ENCODE peak calls at places on chromosome 14, in four cellular contexts. X is cardiac muscle cell, D is adipocyte, I is Peyer's patch. V is an unnamed sample.
A peak's percentile ranks its signal among the peaks of the same experiment; 100 is the strongest.

GRCh38 chr14:102095231-102095870 is 8.5 kb upstream of the HSP90AA1 start:
- DNase-seq in X (no peak), I (no peak), D (peak; percentile 25), V (no peak)

GRCh38 chr14:68336165-68336564 is 456.7 kb downstream of the ZFP36L1 start:
- DNase-seq in D (no peak), X (no peak), I (no peak), V (no peak)

GRCh38 chr14:52267501-52268190 is at the start of gene PTGDR:
- DNase-seq in X (peak; percentile 27), I (peak; percentile 59), D (peak; percentile 27), V (peak; percentile 85)

GRCh38 chr14:75224561-75224960 is 48.1 kb upstream of the TMED10 start:
- DNase-seq in X (no peak), I (no peak), D (peak; percentile 18), V (no peak)

GRCh38 chr14:28709571-28710305 is 56.8 kb upstream of the FOXG1 start:
- DNase-seq in X (no peak), D (no peak), I (no peak), V (no peak)

GRCh38 chr14:41476526-41476925 is 130.2 kb upstream of the LRFN5 start:
- DNase-seq in D (no peak), I (no peak), X (no peak), V (no peak)

GRCh38 chr14:36716614-36717184 is 55.0 kb downstream of the PAX9 start:
- DNase-seq in D (no peak), X (no peak), I (no peak), V (no peak)

GRCh38 chr14:37114039-37114438 is 58.4 kb downstream of the SLC25A21 start:
- DNase-seq in D (peak; percentile 75), X (no peak), I (no peak), V (no peak)

GRCh38 chr14:98233656-98234055 is 1038.3 kb downstream of the BCL11B start:
- DNase-seq in D (no peak), I (no peak), X (no peak), V (no peak)

GRCh38 chr14:69916396-69916795 is 37.2 kb downstream of the SMOC1 start:
- DNase-seq in D (no peak), X (no peak), I (no peak), V (no peak)

GRCh38 chr14:24381363-24382102 is 13.5 kb downstream of the NFATC4 start:
- DNase-seq in D (no peak), I (no peak), X (no peak), V (no peak)

GRCh38 chr14:92717571-92718042 is 30.8 kb downstream of the LGMN start:
- DNase-seq in D (no peak), I (no peak), X (no peak), V (no peak)

GRCh38 chr14:68947802-68948201 is 31.3 kb downstream of the ACTN1 start:
- DNase-seq in I (peak; percentile 80), D (peak; percentile 80), X (peak; percentile 27), V (peak; percentile 85)

GRCh38 chr14:69693823-69694729 is 72.9 kb upstream of the SRSF5 start:
- DNase-seq in I (peak; percentile 83), X (no peak), D (no peak), V (peak; percentile 81)

GRCh38 chr14:57462551-57462950 is 31.1 kb downstream of the CCDC198 start:
- DNase-seq in I (no peak), D (no peak), X (no peak), V (no peak)

GRCh38 chr14:80955434-80955939 is at the start of gene TSHR:
- DNase-seq in X (no peak), I (peak; percentile 48), D (no peak), V (peak; percentile 34)

GRCh38 chr14:26394114-26394855 is 203.5 kb downstream of the NOVA1 start:
- DNase-seq in D (peak; percentile 83), X (peak; percentile 50), I (no peak), V (no peak)

GRCh38 chr14:101027291-101027690 is 123.8 kb upstream of the RTL1 start:
- DNase-seq in X (no peak), I (peak; percentile 16), D (no peak), V (no peak)

GRCh38 chr14:58918066-58918465 is 270.4 kb upstream of the DAAM1 start:
- DNase-seq in D (peak; percentile 3), X (no peak), I (no peak), V (no peak)

GRCh38 chr14:70315942-70316341 is 43.5 kb downstream of the COX16 start:
- DNase-seq in D (no peak), X (no peak), I (no peak), V (no peak)

GRCh38 chr14:39228509-39229221 is 5.0 kb upstream of the MIA2 start:
- DNase-seq in X (no peak), I (no peak), D (no peak), V (no peak)

GRCh38 chr14:69629225-69630127 is 18.1 kb downstream of the SUSD6 start:
- DNase-seq in I (no peak), D (no peak), X (no peak), V (no peak)

GRCh38 chr14:68815288-68816182 is 22.7 kb upstream of the ZFP36L1 start:
- DNase-seq in I (no peak), D (peak; percentile 7), X (no peak), V (no peak)

GRCh38 chr14:106872619-106873446 is 1346.5 kb downstream of the TMEM121 start:
- DNase-seq in I (peak; percentile 89), D (peak; percentile 17), X (no peak), V (peak; percentile 91)

GRCh38 chr14:89292579-89293348 is 124.3 kb downstream of the FOXN3 start:
- DNase-seq in I (no peak), D (no peak), X (no peak), V (no peak)

GRCh38 chr14:69037790-69038448 is 58.8 kb upstream of the ACTN1 start:
- DNase-seq in D (no peak), I (no peak), X (no peak), V (no peak)

GRCh38 chr14:70724061-70724596 is 82.4 kb downstream of the TTC9 start:
- DNase-seq in I (no peak), D (no peak), X (no peak), V (no peak)

GRCh38 chr14:26290007-26290530 is 307.8 kb downstream of the NOVA1 start:
- DNase-seq in D (peak; percentile 12), X (no peak), I (no peak), V (no peak)

GRCh38 chr14:68938515-68939423 is 40.3 kb downstream of the ACTN1 start:
- DNase-seq in D (peak; percentile 48), X (no peak), I (peak; percentile 72), V (peak; percentile 81)

GRCh38 chr14:95597784-95598204 is 62.9 kb downstream of the GLRX5 start:
- DNase-seq in X (peak; percentile 62), D (peak; percentile 5), I (no peak), V (no peak)

GRCh38 chr14:100761481-100761880 is 34.8 kb downstream of the DLK1 start:
- DNase-seq in I (no peak), D (peak; percentile 44), X (no peak), V (no peak)

GRCh38 chr14:31897581-31898186 is 179.4 kb upstream of the ARHGAP5 start:
- DNase-seq in D (peak; percentile 50), I (no peak), X (peak; percentile 38), V (no peak)

GRCh38 chr14:31484754-31485153 is 3.1 kb downstream of the GPR33 start:
- DNase-seq in X (no peak), D (no peak), I (no peak), V (no peak)

GRCh38 chr14:54353266-54353665 is 43.5 kb upstream of the CDKN3 start:
- DNase-seq in D (no peak), I (no peak), X (no peak), V (no peak)

GRCh38 chr14:55841625-55842024 is 261.6 kb downstream of the KTN1 start:
- DNase-seq in X (no peak), D (no peak), I (no peak), V (no peak)

GRCh38 chr14:68952544-68953535 is 26.3 kb downstream of the ACTN1 start:
- DNase-seq in X (peak; percentile 53), D (peak; percentile 88), I (no peak), V (no peak)

GRCh38 chr14:69850736-69851112 is 28.5 kb upstream of the SMOC1 start:
- DNase-seq in I (no peak), D (no peak), X (no peak), V (no peak)

GRCh38 chr14:24196071-24197061 is 1.1 kb upstream of the TM9SF1 start:
- DNase-seq in I (no peak), X (peak; percentile 56), D (peak; percentile 63), V (no peak)

GRCh38 chr14:31884776-31885379 is 192.2 kb upstream of the ARHGAP5 start:
- DNase-seq in D (peak; percentile 29), I (no peak), X (no peak), V (no peak)

GRCh38 chr14:75042040-75042439 is 9.2 kb downstream of the MLH3 start:
- DNase-seq in D (peak; percentile 84), X (no peak), I (no peak), V (no peak)

GRCh38 chr14:99570542-99571302 is 33.3 kb downstream of the CCDC85C start:
- DNase-seq in X (peak; percentile 45), I (no peak), D (no peak), V (no peak)
- H3K4me3 ChIP-seq in X (no peak overlapping the region), I (no peak overlapping the region), D (no peak overlapping the region), V (no peak overlapping the region)

GRCh38 chr14:105021656-105022275 is 883 bp upstream of the CDCA4 start:
- DNase-seq in X (peak; percentile 58), D (peak; percentile 47), I (peak; percentile 68), V (peak; percentile 78)
- H3K4me1 ChIP-seq in X (peaks cover 10% of the 10 kb centered on the region), D (peaks cover 44% of the 10 kb centered on the region), I (peaks cover 15% of the 10 kb centered on the region), V (peaks cover 21% of the 10 kb centered on the region)

GRCh38 chr14:90624228-90624627 is 192.0 kb downstream of the TTC7B start:
- DNase-seq in D (no peak), I (no peak), X (no peak), V (no peak)
- H3K4me3 ChIP-seq in D (no peak overlapping the region), I (no peak overlapping the region), X (no peak overlapping the region), V (no peak overlapping the region)

GRCh38 chr14:104967414-104968152 is 10.6 kb downstream of the AHNAK2 start:
- DNase-seq in I (no peak), D (peak; percentile 66), X (peak; percentile 49), V (peak; percentile 73)

GRCh38 chr14:104966261-104967143 is 11.7 kb downstream of the AHNAK2 start:
- DNase-seq in X (no peak), D (no peak), I (no peak), V (peak; percentile 50)

GRCh38 chr14:104968153-104968527 is 10.0 kb downstream of the AHNAK2 start:
- DNase-seq in D (peak; percentile 77), I (peak; percentile 70), X (peak; percentile 51), V (peak; percentile 75)

GRCh38 chr14:104965561-104966231 is 12.5 kb downstream of the AHNAK2 start:
- DNase-seq in X (no peak), D (no peak), I (no peak), V (no peak)

GRCh38 chr14:104967144-104967413 is 11.1 kb downstream of the AHNAK2 start:
- DNase-seq in D (no peak), X (no peak), I (no peak), V (peak; percentile 49)
- H3K4me1 ChIP-seq in D (peaks cover 29% of the 10 kb centered on the region), X (peaks cover 10% of the 10 kb centered on the region), I (peaks cover 8% of the 10 kb centered on the region), V (peaks cover 27% of the 10 kb centered on the region)

V was measured in mucosa of descending colon.